ENCODE peak calls at places on chromosomes 16 and 17, in four cellular contexts. D is stimulated activated naive CD8-positive, alpha-beta T cell treated with anti-CD3 and anti-CD28 coated beads, Interleukin-15, Interleukin-2, amounts not matched to agents 100 U/mL and 50 U/mL, for 24 hours; O is endothelial cell; N is NCI-H526 treated with DMSO at 0.1 percent for 48 hours. I is an unnamed sample.

GRCh38 chr16:76450890-76451289 is 173.7 kb downstream of the CNTNAP4 start:
- DNase-seq in D (no peak), O (no peak), N (no peak), I (no peak)

GRCh38 chr16:81823111-81823510 is 44.0 kb downstream of the PLCG2 start:
- DNase-seq in O (no peak), D (no peak), N (no peak), I (no peak)

GRCh38 chr17:1649116-1649843 is 386 bp downstream of the RILP start:
- DNase-seq in O (peak), D (peak), N (peak), I (peak)

GRCh38 chr16:67105881-67106280 is 3.9 kb upstream of the PHAF1 start:
- DNase-seq in N (no peak), D (no peak), O (no peak), I (no peak)

GRCh38 chr16:57432505-57432904 is 14.7 kb downstream of the CIAPIN1 start:
- DNase-seq in O (no peak), D (no peak), N (no peak), I (no peak)

GRCh38 chr17:57462007-57462579 is 205.8 kb downstream of the MSI2 start:
- DNase-seq in N (no peak), D (no peak), O (no peak), I (no peak)

GRCh38 chr17:79932446-79932845 is 93.2 kb upstream of the CBX4 start:
- DNase-seq in D (no peak), N (no peak), O (no peak), I (no peak)

GRCh38 chr17:39822051-39822450 is 42.1 kb downstream of the IKZF3 start:
- DNase-seq in D (peak), N (no peak), O (no peak), I (no peak)

GRCh38 chr16:88882358-88883030 is 16.0 kb upstream of the PABPN1L start:
- DNase-seq in O (no peak), D (no peak), N (no peak), I (no peak)

GRCh38 chr16:69741519-69741918 is 13.2 kb downstream of the NOB1 start:
- DNase-seq in N (no peak), O (no peak), D (no peak), I (no peak)

GRCh38 chr16:81846105-81846504 is 67.0 kb downstream of the PLCG2 start:
- DNase-seq in N (no peak), O (no peak), D (no peak), I (no peak)

GRCh38 chr16:10944249-10945064 is at the start of gene CLEC16A:
- DNase-seq in D (peak), N (peak), O (peak), I (peak)

GRCh38 chr17:68398731-68399637 is 58.3 kb downstream of the WIPI1 start:
- DNase-seq in N (peak), D (peak), O (peak), I (peak)

I was measured in HuH-7.